ENCODE peak calls at places on chromosome 13, in ten cellular contexts. One of them, this sample, is unnamed.

GRCh38 chr13:44007451-44007850 is 127.7 kb downstream of the LACC1 start:
- DNase-seq in cardiac muscle cell: no peak
- DNase-seq in kidney tubule cell: no peak
- DNase-seq in glutamatergic neuron: no peak
- DNase-seq in Right ventricle myocardium superior: no peak
- DNase-seq in AG04450: no peak
- DNase-seq in HFFc6: no peak
- DNase-seq in NCI-H2171 treated with DMSO at 0.1 percent for 48 hours: no peak
- DNase-seq in T-cell: no peak
- DNase-seq in activated CD4-positive, alpha-beta T cell treated with anti-CD3 and anti-CD28 coated beads for 1 hour: no peak
- DNase-seq in this sample: no peak

GRCh38 chr13:106597190-106597589 is 29.3 kb upstream of the ARGLU1 start:
- DNase-seq in T-cell: no peak
- DNase-seq in glutamatergic neuron: peak
- DNase-seq in HFFc6: no peak
- DNase-seq in AG04450: no peak
- DNase-seq in activated CD4-positive, alpha-beta T cell treated with anti-CD3 and anti-CD28 coated beads for 1 hour: no peak
- DNase-seq in kidney tubule cell: no peak
- DNase-seq in cardiac muscle cell: no peak
- DNase-seq in Right ventricle myocardium superior: peak
- DNase-seq in NCI-H2171 treated with DMSO at 0.1 percent for 48 hours: no peak
- DNase-seq in this sample: peak

GRCh38 chr13:112642061-112642460 is 47.8 kb upstream of the ATP11A start:
- DNase-seq in NCI-H2171 treated with DMSO at 0.1 percent for 48 hours: no peak
- DNase-seq in kidney tubule cell: no peak
- DNase-seq in T-cell: no peak
- DNase-seq in HFFc6: no peak
- DNase-seq in glutamatergic neuron: no peak
- DNase-seq in cardiac muscle cell: no peak
- DNase-seq in Right ventricle myocardium superior: no peak
- DNase-seq in activated CD4-positive, alpha-beta T cell treated with anti-CD3 and anti-CD28 coated beads for 1 hour: no peak
- DNase-seq in AG04450: no peak
- DNase-seq in this sample: no peak

GRCh38 chr13:100987993-100988392 is 313.4 kb upstream of the TMTC4 start:
- DNase-seq in T-cell: no peak
- DNase-seq in Right ventricle myocardium superior: no peak
- DNase-seq in cardiac muscle cell: peak
- DNase-seq in AG04450: peak
- DNase-seq in kidney tubule cell: peak
- DNase-seq in HFFc6: no peak
- DNase-seq in NCI-H2171 treated with DMSO at 0.1 percent for 48 hours: no peak
- DNase-seq in glutamatergic neuron: no peak
- DNase-seq in activated CD4-positive, alpha-beta T cell treated with anti-CD3 and anti-CD28 coated beads for 1 hour: no peak
- DNase-seq in this sample: no peak

GRCh38 chr13:36163809-36164308 is 32.7 kb upstream of the DCLK1 start:
- DNase-seq in glutamatergic neuron: peak
- DNase-seq in NCI-H2171 treated with DMSO at 0.1 percent for 48 hours: peak
- DNase-seq in HFFc6: peak
- DNase-seq in kidney tubule cell: peak
- DNase-seq in activated CD4-positive, alpha-beta T cell treated with anti-CD3 and anti-CD28 coated beads for 1 hour: no peak
- DNase-seq in AG04450: peak
- DNase-seq in cardiac muscle cell: peak
- DNase-seq in T-cell: no peak
- DNase-seq in Right ventricle myocardium superior: peak
- DNase-seq in this sample: peak

GRCh38 chr13:28542804-28543203 is 47.9 kb upstream of the FLT1 start:
- DNase-seq in kidney tubule cell: no peak
- DNase-seq in activated CD4-positive, alpha-beta T cell treated with anti-CD3 and anti-CD28 coated beads for 1 hour: no peak
- DNase-seq in T-cell: no peak
- DNase-seq in cardiac muscle cell: no peak
- DNase-seq in AG04450: no peak
- DNase-seq in NCI-H2171 treated with DMSO at 0.1 percent for 48 hours: no peak
- DNase-seq in glutamatergic neuron: no peak
- DNase-seq in HFFc6: no peak
- DNase-seq in Right ventricle myocardium superior: no peak
- DNase-seq in this sample: no peak

GRCh38 chr13:90414691-90415596 is 932.5 kb upstream of the MIR17HG start:
- DNase-seq in kidney tubule cell: peak
- DNase-seq in glutamatergic neuron: no peak
- DNase-seq in T-cell: no peak
- DNase-seq in cardiac muscle cell: no peak
- DNase-seq in HFFc6: peak
- DNase-seq in activated CD4-positive, alpha-beta T cell treated with anti-CD3 and anti-CD28 coated beads for 1 hour: no peak
- DNase-seq in Right ventricle myocardium superior: no peak
- DNase-seq in NCI-H2171 treated with DMSO at 0.1 percent for 48 hours: no peak
- DNase-seq in AG04450: peak
- DNase-seq in this sample: no peak

GRCh38 chr13:73662833-73663232 is 471.4 kb downstream of the KLF12 start:
- DNase-seq in Right ventricle myocardium superior: no peak
- DNase-seq in cardiac muscle cell: no peak
- DNase-seq in glutamatergic neuron: no peak
- DNase-seq in HFFc6: no peak
- DNase-seq in AG04450: no peak
- DNase-seq in kidney tubule cell: no peak
- DNase-seq in T-cell: no peak
- DNase-seq in activated CD4-positive, alpha-beta T cell treated with anti-CD3 and anti-CD28 coated beads for 1 hour: no peak
- DNase-seq in NCI-H2171 treated with DMSO at 0.1 percent for 48 hours: no peak
- DNase-seq in this sample: no peak

GRCh38 chr13:114111577-114111976 is 20.8 kb downstream of the RASA3 start:
- DNase-seq in NCI-H2171 treated with DMSO at 0.1 percent for 48 hours: no peak
- DNase-seq in activated CD4-positive, alpha-beta T cell treated with anti-CD3 and anti-CD28 coated beads for 1 hour: no peak
- DNase-seq in T-cell: no peak
- DNase-seq in cardiac muscle cell: no peak
- DNase-seq in AG04450: peak
- DNase-seq in kidney tubule cell: no peak
- DNase-seq in glutamatergic neuron: no peak
- DNase-seq in Right ventricle myocardium superior: peak
- DNase-seq in HFFc6: peak
- DNase-seq in this sample: peak

This sample was measured in sigmoid colon.